ENCODE peak calls at places on chromosomes 13 and 19, in eight cellular contexts. R is psoas muscle, F is left ventricle myocardium inferior, A is GM10248, D is AG04450, H is mesothelial cell of epicardium, V is right lobe of liver, U is spleen. B is an unnamed sample.

GRCh38 chr13:76992548-76993001 is 694 bp downstream of the CLN5 start:
- DNase-seq in F (no peak), H (no peak), U (no peak), V (peak; percentile 46), R (no peak), D (no peak), A (no peak), B (no peak)

GRCh38 chr13:108060111-108060510 is 155.2 kb downstream of the LIG4 start:
- DNase-seq in H (no peak), U (no peak), R (no peak), D (no peak), A (no peak), V (no peak), F (no peak), B (no peak)

GRCh38 chr13:79808475-79808874 is 327.5 kb downstream of the NDFIP2 start:
- DNase-seq in H (no peak), V (no peak), U (no peak), D (no peak), R (no peak), A (no peak), F (no peak), B (no peak)

GRCh38 chr13:97945342-97945741 is 8.1 kb upstream of the IPO5 start:
- DNase-seq in H (no peak), U (no peak), F (no peak), V (no peak), R (no peak), A (no peak), D (no peak), B (no peak)

GRCh38 chr19:12000152-12000981 is 35.1 kb downstream of the ZNF433 start:
- DNase-seq in U (no peak), D (no peak), R (no peak), A (peak; percentile 72), H (no peak), F (no peak), V (no peak), B (no peak)

GRCh38 chr19:13848811-13849241 is 28.1 kb upstream of the NANOS3 start:
- DNase-seq in V (no peak), U (no peak), A (no peak), D (no peak), H (no peak), R (no peak), F (no peak), B (no peak)

GRCh38 chr19:55344444-55344843 is 4.8 kb downstream of the KMT5C start:
- DNase-seq in H (no peak), F (no peak), D (no peak), V (peak; percentile 22), R (no peak), U (no peak), A (no peak), B (no peak)

GRCh38 chr13:50200988-50201387 is 185.7 kb downstream of the KCNRG start:
- DNase-seq in D (no peak), R (no peak), H (no peak), F (no peak), U (no peak), A (no peak), V (no peak), B (no peak)

GRCh38 chr13:78437781-78438180 is 165.6 kb downstream of the POU4F1 start:
- DNase-seq in U (no peak), V (no peak), H (no peak), D (no peak), A (no peak), R (no peak), F (no peak), B (no peak)

GRCh38 chr13:30859326-30859725 is 46.7 kb upstream of the MEDAG start:
- DNase-seq in D (no peak), F (no peak), U (no peak), V (no peak), H (no peak), R (no peak), A (no peak), B (no peak)

GRCh38 chr19:7682175-7682855 is 1.7 kb downstream of the TRAPPC5 start:
- DNase-seq in A (no peak), F (no peak), V (no peak), R (no peak), U (peak; percentile 88), H (no peak), D (no peak), B (no peak)

GRCh38 chr13:102670130-102670529 is 24.7 kb downstream of the METTL21C start:
- DNase-seq in D (no peak), A (no peak), R (no peak), H (no peak), U (no peak), F (no peak), V (no peak), B (no peak)

GRCh38 chr19:37983916-37984315 is 76.9 kb downstream of the SIPA1L3 start:
- DNase-seq in D (no peak), R (no peak), F (no peak), A (no peak), V (no peak), U (peak; percentile 43), H (no peak), B (no peak)

GRCh38 chr19:28349604-28350003 is 863.3 kb downstream of the UQCRFS1 start:
- DNase-seq in R (no peak), U (no peak), D (no peak), H (no peak), F (no peak), V (no peak), A (no peak), B (no peak)

GRCh38 chr19:10961073-10961762 is 388 bp downstream of the SMARCA4 start:
- DNase-seq in A (peak; percentile 29), D (no peak), U (no peak), V (peak; percentile 44), H (no peak), R (peak; percentile 67), F (peak; percentile 73), B (peak; percentile 53)

GRCh38 chr19:5244351-5244750 is 96.3 kb downstream of the PTPRS start:
- DNase-seq in R (no peak), D (no peak), U (no peak), H (no peak), V (no peak), F (no peak), A (no peak), B (no peak)

DNA sequence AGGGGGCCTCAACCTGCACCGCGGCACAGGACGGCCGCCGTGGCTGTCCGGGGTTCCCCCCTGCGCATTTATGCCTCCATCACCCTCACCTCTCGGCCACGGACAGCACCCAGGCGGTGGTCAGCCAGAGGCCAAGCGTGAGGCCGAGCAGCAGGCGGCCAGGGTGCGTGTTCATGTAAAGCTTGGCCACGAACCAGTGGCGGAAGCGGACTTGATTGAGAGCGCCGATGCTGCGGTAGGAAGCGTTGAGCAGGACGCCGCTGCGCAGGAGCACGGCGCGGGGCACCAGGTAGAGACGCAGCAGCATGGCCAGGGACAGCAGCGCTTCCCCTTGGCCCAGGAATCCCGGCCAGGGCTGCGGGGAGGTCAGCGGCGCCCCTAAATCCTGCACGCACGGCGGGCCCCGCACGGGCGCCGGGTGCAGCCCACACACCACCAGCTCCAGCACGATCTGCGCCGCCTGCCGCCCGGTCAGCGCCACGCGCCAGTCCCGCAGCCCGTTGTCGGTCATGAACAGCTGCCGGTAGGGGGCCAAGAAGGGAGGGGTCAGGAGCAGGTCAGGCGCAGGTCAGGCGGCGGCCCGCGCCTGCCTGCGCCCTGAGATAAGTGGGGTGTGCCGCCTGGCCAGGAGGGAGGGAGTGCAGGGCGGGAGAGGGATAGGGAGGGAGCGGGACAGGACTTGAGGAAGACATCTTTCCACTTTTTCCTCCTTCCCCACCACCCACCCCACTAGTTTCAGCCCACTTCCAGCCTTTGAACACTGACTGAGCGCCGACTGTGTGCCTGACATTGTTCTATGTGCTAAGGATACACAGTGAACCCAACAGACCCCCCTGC is 6.5 kb downstream of the KCNN4 start:
- DNase-seq in A (no peak), F (peak; percentile 68), R (peak; percentile 79), D (no peak), U (peak; percentile 83), V (peak; percentile 73), H (peak; percentile 65), B (peak; percentile 84)
- TF ChIP-seq CTCF in A (no peak), F (peak; percentile 70), R (peak; percentile 42), D (peak; percentile 50), U (peak; percentile 66), V (peak; percentile 51), H (peak; percentile 62), B (peak; percentile 73)

GRCh38 chr19:35510626-35510964 is 2.9 kb downstream of the DMKN start:
- DNase-seq in D (no peak), V (no peak), A (no peak), H (no peak), F (no peak), U (no peak), R (no peak), B (no peak)
- TF ChIP-seq CTCF in D (no peak), V (no peak), A (no peak), H (peak; percentile 53), F (peak; percentile 22), U (no peak), R (no peak), B (peak; percentile 32)

DNA sequence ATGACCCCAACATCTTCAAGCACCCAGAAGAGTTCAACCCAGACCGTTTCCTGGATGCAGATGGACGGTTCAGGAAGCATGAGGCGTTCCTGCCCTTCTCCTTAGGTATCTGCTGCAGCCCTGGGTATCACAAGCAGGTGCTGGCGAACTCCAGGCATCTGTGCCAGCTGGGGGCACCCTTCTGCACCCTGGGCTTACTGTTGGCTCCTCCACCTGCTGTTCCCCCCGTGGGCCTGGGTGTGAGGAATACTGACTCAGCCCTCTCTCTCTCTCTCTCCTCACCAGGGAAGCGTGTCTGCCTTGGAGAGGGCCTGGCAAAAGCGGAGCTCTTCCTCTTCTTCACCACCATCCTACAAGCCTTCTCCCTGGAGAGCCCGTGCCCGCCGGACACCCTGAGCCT is 13.0 kb downstream of the CYP2S1 start:
- DNase-seq in H (no peak), V (no peak), R (no peak), U (no peak), F (no peak), A (no peak), D (no peak), B (no peak)
- TF ChIP-seq CTCF in H (no peak), V (no peak), R (no peak), U (no peak), F (no peak), A (no peak), D (no peak), B (no peak)

GRCh38 chr13:47794963-47795362 is 206.1 kb downstream of the SUCLA2 start:
- DNase-seq in U (no peak), H (no peak), R (no peak), D (no peak), A (no peak), V (no peak), F (no peak), B (no peak)
- TF ChIP-seq CTCF in U (no peak), H (peak; percentile 29), R (no peak), D (peak; percentile 56), A (no peak), V (peak; percentile 13), F (peak; percentile 41), B (peak; percentile 56)